ENCODE peak calls at places on chromosomes 13 and 19, in seven cellular contexts. One of them, this sample, is unnamed.

GRCh38 chr13:76684336-76684735 is 201.9 kb downstream of the KCTD12 start:
- DNase-seq in activated CD8-positive, alpha-beta memory T cell treated with anti-CD3 and anti-CD28 coated beads for 1 hour: no peak
- DNase-seq in activated CD8-positive, alpha-beta T cell treated with anti-CD3 and anti-CD28 coated beads for 36 hours: no peak
- DNase-seq in stimulated activated CD8-positive, alpha-beta memory T cell treated with anti-CD3 and anti-CD28 coated beads, Interleukin-12 subunit alpha, Interleukin-12 subunit beta, amount 100 ng/mL, for 1 hour: no peak
- DNase-seq in activated naive CD4-positive, alpha-beta T cell treated with Interleukin-2 at 50 U/mL for 16 hours: no peak
- DNase-seq in renal cortical epithelial cell: no peak
- DNase-seq in naive B cell: no peak
- DNase-seq in this sample: no peak

GRCh38 chr19:29810504-29810871 is 1.3 kb upstream of the CCNE1 start:
- DNase-seq in activated CD8-positive, alpha-beta memory T cell treated with anti-CD3 and anti-CD28 coated beads for 1 hour: no peak
- DNase-seq in activated naive CD4-positive, alpha-beta T cell treated with Interleukin-2 at 50 U/mL for 16 hours: no peak
- DNase-seq in renal cortical epithelial cell: peak
- DNase-seq in activated CD8-positive, alpha-beta T cell treated with anti-CD3 and anti-CD28 coated beads for 36 hours: peak
- DNase-seq in naive B cell: no peak
- DNase-seq in stimulated activated CD8-positive, alpha-beta memory T cell treated with anti-CD3 and anti-CD28 coated beads, Interleukin-12 subunit alpha, Interleukin-12 subunit beta, amount 100 ng/mL, for 1 hour: no peak
- DNase-seq in this sample: no peak

GRCh38 chr19:5961969-5962945 is 15.7 kb downstream of the RANBP3 start:
- DNase-seq in activated CD8-positive, alpha-beta memory T cell treated with anti-CD3 and anti-CD28 coated beads for 1 hour: peak
- DNase-seq in activated naive CD4-positive, alpha-beta T cell treated with Interleukin-2 at 50 U/mL for 16 hours: peak
- DNase-seq in stimulated activated CD8-positive, alpha-beta memory T cell treated with anti-CD3 and anti-CD28 coated beads, Interleukin-12 subunit alpha, Interleukin-12 subunit beta, amount 100 ng/mL, for 1 hour: peak
- DNase-seq in renal cortical epithelial cell: no peak
- DNase-seq in activated CD8-positive, alpha-beta T cell treated with anti-CD3 and anti-CD28 coated beads for 36 hours: peak
- DNase-seq in naive B cell: peak
- DNase-seq in this sample: no peak

GRCh38 chr13:113153810-113154748 is 4.4 kb upstream of the PROZ start:
- DNase-seq in activated naive CD4-positive, alpha-beta T cell treated with Interleukin-2 at 50 U/mL for 16 hours: peak
- DNase-seq in naive B cell: peak
- DNase-seq in renal cortical epithelial cell: peak
- DNase-seq in activated CD8-positive, alpha-beta T cell treated with anti-CD3 and anti-CD28 coated beads for 36 hours: peak
- DNase-seq in activated CD8-positive, alpha-beta memory T cell treated with anti-CD3 and anti-CD28 coated beads for 1 hour: peak
- DNase-seq in stimulated activated CD8-positive, alpha-beta memory T cell treated with anti-CD3 and anti-CD28 coated beads, Interleukin-12 subunit alpha, Interleukin-12 subunit beta, amount 100 ng/mL, for 1 hour: peak
- DNase-seq in this sample: no peak

GRCh38 chr13:26460652-26461051 is 96.8 kb upstream of the WASF3 start:
- DNase-seq in stimulated activated CD8-positive, alpha-beta memory T cell treated with anti-CD3 and anti-CD28 coated beads, Interleukin-12 subunit alpha, Interleukin-12 subunit beta, amount 100 ng/mL, for 1 hour: no peak
- DNase-seq in activated CD8-positive, alpha-beta memory T cell treated with anti-CD3 and anti-CD28 coated beads for 1 hour: no peak
- DNase-seq in renal cortical epithelial cell: no peak
- DNase-seq in activated CD8-positive, alpha-beta T cell treated with anti-CD3 and anti-CD28 coated beads for 36 hours: no peak
- DNase-seq in naive B cell: no peak
- DNase-seq in activated naive CD4-positive, alpha-beta T cell treated with Interleukin-2 at 50 U/mL for 16 hours: no peak
- DNase-seq in this sample: no peak

GRCh38 chr19:15379996-15380647 is 535 bp upstream of the AKAP8 start:
- DNase-seq in activated naive CD4-positive, alpha-beta T cell treated with Interleukin-2 at 50 U/mL for 16 hours: no peak
- DNase-seq in stimulated activated CD8-positive, alpha-beta memory T cell treated with anti-CD3 and anti-CD28 coated beads, Interleukin-12 subunit alpha, Interleukin-12 subunit beta, amount 100 ng/mL, for 1 hour: no peak
- DNase-seq in naive B cell: no peak
- DNase-seq in renal cortical epithelial cell: peak
- DNase-seq in activated CD8-positive, alpha-beta T cell treated with anti-CD3 and anti-CD28 coated beads for 36 hours: no peak
- DNase-seq in activated CD8-positive, alpha-beta memory T cell treated with anti-CD3 and anti-CD28 coated beads for 1 hour: no peak
- DNase-seq in this sample: peak

GRCh38 chr13:24032252-24032651 is 128.3 kb upstream of the SPATA13 start:
- DNase-seq in activated naive CD4-positive, alpha-beta T cell treated with Interleukin-2 at 50 U/mL for 16 hours: no peak
- DNase-seq in naive B cell: no peak
- DNase-seq in renal cortical epithelial cell: peak
- DNase-seq in activated CD8-positive, alpha-beta T cell treated with anti-CD3 and anti-CD28 coated beads for 36 hours: no peak
- DNase-seq in activated CD8-positive, alpha-beta memory T cell treated with anti-CD3 and anti-CD28 coated beads for 1 hour: no peak
- DNase-seq in stimulated activated CD8-positive, alpha-beta memory T cell treated with anti-CD3 and anti-CD28 coated beads, Interleukin-12 subunit alpha, Interleukin-12 subunit beta, amount 100 ng/mL, for 1 hour: no peak
- DNase-seq in this sample: no peak

GRCh38 chr13:44309771-44310767 is 63.6 kb upstream of the SERP2 start:
- DNase-seq in naive B cell: no peak
- DNase-seq in stimulated activated CD8-positive, alpha-beta memory T cell treated with anti-CD3 and anti-CD28 coated beads, Interleukin-12 subunit alpha, Interleukin-12 subunit beta, amount 100 ng/mL, for 1 hour: no peak
- DNase-seq in activated naive CD4-positive, alpha-beta T cell treated with Interleukin-2 at 50 U/mL for 16 hours: no peak
- DNase-seq in renal cortical epithelial cell: no peak
- DNase-seq in activated CD8-positive, alpha-beta memory T cell treated with anti-CD3 and anti-CD28 coated beads for 1 hour: no peak
- DNase-seq in activated CD8-positive, alpha-beta T cell treated with anti-CD3 and anti-CD28 coated beads for 36 hours: no peak
- DNase-seq in this sample: no peak

GRCh38 chr13:48391257-48391656 is 21.7 kb downstream of the LPAR6 start:
- DNase-seq in activated naive CD4-positive, alpha-beta T cell treated with Interleukin-2 at 50 U/mL for 16 hours: no peak
- DNase-seq in naive B cell: no peak
- DNase-seq in stimulated activated CD8-positive, alpha-beta memory T cell treated with anti-CD3 and anti-CD28 coated beads, Interleukin-12 subunit alpha, Interleukin-12 subunit beta, amount 100 ng/mL, for 1 hour: no peak
- DNase-seq in activated CD8-positive, alpha-beta memory T cell treated with anti-CD3 and anti-CD28 coated beads for 1 hour: no peak
- DNase-seq in renal cortical epithelial cell: no peak
- DNase-seq in activated CD8-positive, alpha-beta T cell treated with anti-CD3 and anti-CD28 coated beads for 36 hours: no peak
- DNase-seq in this sample: no peak

GRCh38 chr19:33241091-33241529 is 15.5 kb upstream of the SLC7A10 start:
- DNase-seq in activated CD8-positive, alpha-beta T cell treated with anti-CD3 and anti-CD28 coated beads for 36 hours: no peak
- DNase-seq in renal cortical epithelial cell: no peak
- DNase-seq in activated CD8-positive, alpha-beta memory T cell treated with anti-CD3 and anti-CD28 coated beads for 1 hour: no peak
- DNase-seq in stimulated activated CD8-positive, alpha-beta memory T cell treated with anti-CD3 and anti-CD28 coated beads, Interleukin-12 subunit alpha, Interleukin-12 subunit beta, amount 100 ng/mL, for 1 hour: no peak
- DNase-seq in naive B cell: no peak
- DNase-seq in activated naive CD4-positive, alpha-beta T cell treated with Interleukin-2 at 50 U/mL for 16 hours: no peak
- DNase-seq in this sample: no peak

GRCh38 chr19:43148233-43148632 is 38.1 kb downstream of the PSG5 start:
- DNase-seq in activated naive CD4-positive, alpha-beta T cell treated with Interleukin-2 at 50 U/mL for 16 hours: no peak
- DNase-seq in activated CD8-positive, alpha-beta T cell treated with anti-CD3 and anti-CD28 coated beads for 36 hours: no peak
- DNase-seq in stimulated activated CD8-positive, alpha-beta memory T cell treated with anti-CD3 and anti-CD28 coated beads, Interleukin-12 subunit alpha, Interleukin-12 subunit beta, amount 100 ng/mL, for 1 hour: no peak
- DNase-seq in naive B cell: no peak
- DNase-seq in activated CD8-positive, alpha-beta memory T cell treated with anti-CD3 and anti-CD28 coated beads for 1 hour: no peak
- DNase-seq in renal cortical epithelial cell: peak
- DNase-seq in this sample: peak

GRCh38 chr19:10946964-10947657 is 13.7 kb upstream of the SMARCA4 start:
- DNase-seq in stimulated activated CD8-positive, alpha-beta memory T cell treated with anti-CD3 and anti-CD28 coated beads, Interleukin-12 subunit alpha, Interleukin-12 subunit beta, amount 100 ng/mL, for 1 hour: no peak
- DNase-seq in activated naive CD4-positive, alpha-beta T cell treated with Interleukin-2 at 50 U/mL for 16 hours: no peak
- DNase-seq in naive B cell: no peak
- DNase-seq in renal cortical epithelial cell: peak
- DNase-seq in activated CD8-positive, alpha-beta memory T cell treated with anti-CD3 and anti-CD28 coated beads for 1 hour: no peak
- DNase-seq in activated CD8-positive, alpha-beta T cell treated with anti-CD3 and anti-CD28 coated beads for 36 hours: no peak
- DNase-seq in this sample: no peak

GRCh38 chr13:110404321-110404720 is 97.2 kb downstream of the COL4A2 start:
- DNase-seq in activated CD8-positive, alpha-beta T cell treated with anti-CD3 and anti-CD28 coated beads for 36 hours: no peak
- DNase-seq in renal cortical epithelial cell: no peak
- DNase-seq in activated naive CD4-positive, alpha-beta T cell treated with Interleukin-2 at 50 U/mL for 16 hours: no peak
- DNase-seq in stimulated activated CD8-positive, alpha-beta memory T cell treated with anti-CD3 and anti-CD28 coated beads, Interleukin-12 subunit alpha, Interleukin-12 subunit beta, amount 100 ng/mL, for 1 hour: no peak
- DNase-seq in naive B cell: no peak
- DNase-seq in activated CD8-positive, alpha-beta memory T cell treated with anti-CD3 and anti-CD28 coated beads for 1 hour: no peak
- DNase-seq in this sample: no peak

GRCh38 chr13:90416519-90416918 is 931.0 kb upstream of the MIR17HG start:
- DNase-seq in activated CD8-positive, alpha-beta memory T cell treated with anti-CD3 and anti-CD28 coated beads for 1 hour: no peak
- DNase-seq in stimulated activated CD8-positive, alpha-beta memory T cell treated with anti-CD3 and anti-CD28 coated beads, Interleukin-12 subunit alpha, Interleukin-12 subunit beta, amount 100 ng/mL, for 1 hour: no peak
- DNase-seq in activated CD8-positive, alpha-beta T cell treated with anti-CD3 and anti-CD28 coated beads for 36 hours: no peak
- DNase-seq in naive B cell: no peak
- DNase-seq in activated naive CD4-positive, alpha-beta T cell treated with Interleukin-2 at 50 U/mL for 16 hours: no peak
- DNase-seq in renal cortical epithelial cell: peak
- DNase-seq in this sample: peak

GRCh38 chr13:45863716-45864590 is 12.4 kb upstream of the SIAH3 start:
- DNase-seq in activated CD8-positive, alpha-beta memory T cell treated with anti-CD3 and anti-CD28 coated beads for 1 hour: no peak
- DNase-seq in naive B cell: no peak
- DNase-seq in stimulated activated CD8-positive, alpha-beta memory T cell treated with anti-CD3 and anti-CD28 coated beads, Interleukin-12 subunit alpha, Interleukin-12 subunit beta, amount 100 ng/mL, for 1 hour: no peak
- DNase-seq in activated naive CD4-positive, alpha-beta T cell treated with Interleukin-2 at 50 U/mL for 16 hours: no peak
- DNase-seq in renal cortical epithelial cell: no peak
- DNase-seq in activated CD8-positive, alpha-beta T cell treated with anti-CD3 and anti-CD28 coated beads for 36 hours: no peak
- DNase-seq in this sample: no peak

GRCh38 chr13:51364404-51365008 is 25.0 kb downstream of the SERPINE3 start:
- DNase-seq in activated naive CD4-positive, alpha-beta T cell treated with Interleukin-2 at 50 U/mL for 16 hours: no peak
- DNase-seq in naive B cell: no peak
- DNase-seq in stimulated activated CD8-positive, alpha-beta memory T cell treated with anti-CD3 and anti-CD28 coated beads, Interleukin-12 subunit alpha, Interleukin-12 subunit beta, amount 100 ng/mL, for 1 hour: no peak
- DNase-seq in renal cortical epithelial cell: peak
- DNase-seq in activated CD8-positive, alpha-beta memory T cell treated with anti-CD3 and anti-CD28 coated beads for 1 hour: no peak
- DNase-seq in activated CD8-positive, alpha-beta T cell treated with anti-CD3 and anti-CD28 coated beads for 36 hours: no peak
- DNase-seq in this sample: no peak

GRCh38 chr13:112447761-112448603 is 71.8 kb downstream of the SPACA7 start:
- DNase-seq in naive B cell: no peak
- DNase-seq in activated CD8-positive, alpha-beta T cell treated with anti-CD3 and anti-CD28 coated beads for 36 hours: no peak
- DNase-seq in renal cortical epithelial cell: no peak
- DNase-seq in activated CD8-positive, alpha-beta memory T cell treated with anti-CD3 and anti-CD28 coated beads for 1 hour: no peak
- DNase-seq in activated naive CD4-positive, alpha-beta T cell treated with Interleukin-2 at 50 U/mL for 16 hours: no peak
- DNase-seq in stimulated activated CD8-positive, alpha-beta memory T cell treated with anti-CD3 and anti-CD28 coated beads, Interleukin-12 subunit alpha, Interleukin-12 subunit beta, amount 100 ng/mL, for 1 hour: no peak
- DNase-seq in this sample: no peak

GRCh38 chr19:11657307-11657706 is 60.0 kb downstream of the ZNF627 start:
- DNase-seq in stimulated activated CD8-positive, alpha-beta memory T cell treated with anti-CD3 and anti-CD28 coated beads, Interleukin-12 subunit alpha, Interleukin-12 subunit beta, amount 100 ng/mL, for 1 hour: no peak
- DNase-seq in activated CD8-positive, alpha-beta T cell treated with anti-CD3 and anti-CD28 coated beads for 36 hours: no peak
- DNase-seq in activated CD8-positive, alpha-beta memory T cell treated with anti-CD3 and anti-CD28 coated beads for 1 hour: no peak
- DNase-seq in naive B cell: no peak
- DNase-seq in renal cortical epithelial cell: peak
- DNase-seq in activated naive CD4-positive, alpha-beta T cell treated with Interleukin-2 at 50 U/mL for 16 hours: no peak
- DNase-seq in this sample: no peak

GRCh38 chr19:15702590-15702930 is 25.3 kb upstream of the OR10H2 start:
- DNase-seq in activated CD8-positive, alpha-beta T cell treated with anti-CD3 and anti-CD28 coated beads for 36 hours: peak
- DNase-seq in activated naive CD4-positive, alpha-beta T cell treated with Interleukin-2 at 50 U/mL for 16 hours: no peak
- DNase-seq in stimulated activated CD8-positive, alpha-beta memory T cell treated with anti-CD3 and anti-CD28 coated beads, Interleukin-12 subunit alpha, Interleukin-12 subunit beta, amount 100 ng/mL, for 1 hour: peak
- DNase-seq in naive B cell: no peak
- DNase-seq in activated CD8-positive, alpha-beta memory T cell treated with anti-CD3 and anti-CD28 coated beads for 1 hour: no peak
- DNase-seq in renal cortical epithelial cell: peak
- DNase-seq in this sample: no peak

GRCh38 chr19:42028304-42029216 is 34.5 kb upstream of the ATP1A3 start:
- DNase-seq in activated CD8-positive, alpha-beta T cell treated with anti-CD3 and anti-CD28 coated beads for 36 hours: peak
- DNase-seq in naive B cell: no peak
- DNase-seq in stimulated activated CD8-positive, alpha-beta memory T cell treated with anti-CD3 and anti-CD28 coated beads, Interleukin-12 subunit alpha, Interleukin-12 subunit beta, amount 100 ng/mL, for 1 hour: no peak
- DNase-seq in renal cortical epithelial cell: no peak
- DNase-seq in activated naive CD4-positive, alpha-beta T cell treated with Interleukin-2 at 50 U/mL for 16 hours: peak
- DNase-seq in activated CD8-positive, alpha-beta memory T cell treated with anti-CD3 and anti-CD28 coated beads for 1 hour: no peak
- DNase-seq in this sample: peak

GRCh38 chr19:13262450-13262849 is 112.2 kb downstream of the IER2 start:
- DNase-seq in renal cortical epithelial cell: peak
- DNase-seq in activated naive CD4-positive, alpha-beta T cell treated with Interleukin-2 at 50 U/mL for 16 hours: no peak
- DNase-seq in stimulated activated CD8-positive, alpha-beta memory T cell treated with anti-CD3 and anti-CD28 coated beads, Interleukin-12 subunit alpha, Interleukin-12 subunit beta, amount 100 ng/mL, for 1 hour: no peak
- DNase-seq in naive B cell: peak
- DNase-seq in activated CD8-positive, alpha-beta T cell treated with anti-CD3 and anti-CD28 coated beads for 36 hours: no peak
- DNase-seq in activated CD8-positive, alpha-beta memory T cell treated with anti-CD3 and anti-CD28 coated beads for 1 hour: no peak
- DNase-seq in this sample: peak

GRCh38 chr13:41064493-41064892 is 3.2 kb downstream of the WBP4 start:
- DNase-seq in activated CD8-positive, alpha-beta T cell treated with anti-CD3 and anti-CD28 coated beads for 36 hours: no peak
- DNase-seq in stimulated activated CD8-positive, alpha-beta memory T cell treated with anti-CD3 and anti-CD28 coated beads, Interleukin-12 subunit alpha, Interleukin-12 subunit beta, amount 100 ng/mL, for 1 hour: no peak
- DNase-seq in naive B cell: no peak
- DNase-seq in activated CD8-positive, alpha-beta memory T cell treated with anti-CD3 and anti-CD28 coated beads for 1 hour: no peak
- DNase-seq in renal cortical epithelial cell: peak
- DNase-seq in activated naive CD4-positive, alpha-beta T cell treated with Interleukin-2 at 50 U/mL for 16 hours: no peak
- DNase-seq in this sample: peak

GRCh38 chr19:6740589-6741348 is 1.3 kb downstream of the TRIP10 start:
- DNase-seq in renal cortical epithelial cell: no peak
- DNase-seq in activated naive CD4-positive, alpha-beta T cell treated with Interleukin-2 at 50 U/mL for 16 hours: peak
- DNase-seq in naive B cell: peak
- DNase-seq in activated CD8-positive, alpha-beta T cell treated with anti-CD3 and anti-CD28 coated beads for 36 hours: peak
- DNase-seq in activated CD8-positive, alpha-beta memory T cell treated with anti-CD3 and anti-CD28 coated beads for 1 hour: no peak
- DNase-seq in stimulated activated CD8-positive, alpha-beta memory T cell treated with anti-CD3 and anti-CD28 coated beads, Interleukin-12 subunit alpha, Interleukin-12 subunit beta, amount 100 ng/mL, for 1 hour: no peak
- DNase-seq in this sample: no peak

GRCh38 chr19:35742121-35742724 is at the start of gene IGFLR1:
- DNase-seq in activated CD8-positive, alpha-beta T cell treated with anti-CD3 and anti-CD28 coated beads for 36 hours: peak
- DNase-seq in activated naive CD4-positive, alpha-beta T cell treated with Interleukin-2 at 50 U/mL for 16 hours: peak
- DNase-seq in stimulated activated CD8-positive, alpha-beta memory T cell treated with anti-CD3 and anti-CD28 coated beads, Interleukin-12 subunit alpha, Interleukin-12 subunit beta, amount 100 ng/mL, for 1 hour: peak
- DNase-seq in activated CD8-positive, alpha-beta memory T cell treated with anti-CD3 and anti-CD28 coated beads for 1 hour: no peak
- DNase-seq in renal cortical epithelial cell: no peak
- DNase-seq in naive B cell: peak
- DNase-seq in this sample: no peak

GRCh38 chr13:23466144-23467002 is 32.9 kb upstream of the SACS start:
- DNase-seq in activated naive CD4-positive, alpha-beta T cell treated with Interleukin-2 at 50 U/mL for 16 hours: peak
- DNase-seq in renal cortical epithelial cell: peak
- DNase-seq in activated CD8-positive, alpha-beta T cell treated with anti-CD3 and anti-CD28 coated beads for 36 hours: peak
- DNase-seq in stimulated activated CD8-positive, alpha-beta memory T cell treated with anti-CD3 and anti-CD28 coated beads, Interleukin-12 subunit alpha, Interleukin-12 subunit beta, amount 100 ng/mL, for 1 hour: peak
- DNase-seq in activated CD8-positive, alpha-beta memory T cell treated with anti-CD3 and anti-CD28 coated beads for 1 hour: no peak
- DNase-seq in naive B cell: peak
- DNase-seq in this sample: peak

GRCh38 chr13:78102121-78102677 is 183.6 kb upstream of the EDNRB start:
- DNase-seq in activated CD8-positive, alpha-beta memory T cell treated with anti-CD3 and anti-CD28 coated beads for 1 hour: no peak
- DNase-seq in activated naive CD4-positive, alpha-beta T cell treated with Interleukin-2 at 50 U/mL for 16 hours: no peak
- DNase-seq in activated CD8-positive, alpha-beta T cell treated with anti-CD3 and anti-CD28 coated beads for 36 hours: no peak
- DNase-seq in naive B cell: no peak
- DNase-seq in renal cortical epithelial cell: no peak
- DNase-seq in stimulated activated CD8-positive, alpha-beta memory T cell treated with anti-CD3 and anti-CD28 coated beads, Interleukin-12 subunit alpha, Interleukin-12 subunit beta, amount 100 ng/mL, for 1 hour: no peak
- DNase-seq in this sample: no peak

GRCh38 chr19:8578642-8579265 is 1.5 kb upstream of the MYO1F start:
- DNase-seq in naive B cell: peak
- DNase-seq in activated CD8-positive, alpha-beta T cell treated with anti-CD3 and anti-CD28 coated beads for 36 hours: peak
- DNase-seq in renal cortical epithelial cell: peak
- DNase-seq in stimulated activated CD8-positive, alpha-beta memory T cell treated with anti-CD3 and anti-CD28 coated beads, Interleukin-12 subunit alpha, Interleukin-12 subunit beta, amount 100 ng/mL, for 1 hour: peak
- DNase-seq in activated CD8-positive, alpha-beta memory T cell treated with anti-CD3 and anti-CD28 coated beads for 1 hour: peak
- DNase-seq in activated naive CD4-positive, alpha-beta T cell treated with Interleukin-2 at 50 U/mL for 16 hours: peak
- DNase-seq in this sample: peak

GRCh38 chr13:84118845-84119409 is 236.7 kb upstream of the SLITRK1 start:
- DNase-seq in renal cortical epithelial cell: no peak
- DNase-seq in activated naive CD4-positive, alpha-beta T cell treated with Interleukin-2 at 50 U/mL for 16 hours: no peak
- DNase-seq in activated CD8-positive, alpha-beta memory T cell treated with anti-CD3 and anti-CD28 coated beads for 1 hour: no peak
- DNase-seq in stimulated activated CD8-positive, alpha-beta memory T cell treated with anti-CD3 and anti-CD28 coated beads, Interleukin-12 subunit alpha, Interleukin-12 subunit beta, amount 100 ng/mL, for 1 hour: no peak
- DNase-seq in activated CD8-positive, alpha-beta T cell treated with anti-CD3 and anti-CD28 coated beads for 36 hours: no peak
- DNase-seq in naive B cell: no peak
- DNase-seq in this sample: no peak

GRCh38 chr19:48501446-48501960 is 10.1 kb downstream of the LMTK3 start:
- DNase-seq in stimulated activated CD8-positive, alpha-beta memory T cell treated with anti-CD3 and anti-CD28 coated beads, Interleukin-12 subunit alpha, Interleukin-12 subunit beta, amount 100 ng/mL, for 1 hour: no peak
- DNase-seq in activated naive CD4-positive, alpha-beta T cell treated with Interleukin-2 at 50 U/mL for 16 hours: peak
- DNase-seq in renal cortical epithelial cell: peak
- DNase-seq in naive B cell: no peak
- DNase-seq in activated CD8-positive, alpha-beta memory T cell treated with anti-CD3 and anti-CD28 coated beads for 1 hour: no peak
- DNase-seq in activated CD8-positive, alpha-beta T cell treated with anti-CD3 and anti-CD28 coated beads for 36 hours: peak
- DNase-seq in this sample: peak

GRCh38 chr13:41708648-41709175 is 251.4 kb downstream of the RGCC start:
- DNase-seq in activated CD8-positive, alpha-beta memory T cell treated with anti-CD3 and anti-CD28 coated beads for 1 hour: no peak
- DNase-seq in activated CD8-positive, alpha-beta T cell treated with anti-CD3 and anti-CD28 coated beads for 36 hours: no peak
- DNase-seq in activated naive CD4-positive, alpha-beta T cell treated with Interleukin-2 at 50 U/mL for 16 hours: no peak
- DNase-seq in renal cortical epithelial cell: no peak
- DNase-seq in stimulated activated CD8-positive, alpha-beta memory T cell treated with anti-CD3 and anti-CD28 coated beads, Interleukin-12 subunit alpha, Interleukin-12 subunit beta, amount 100 ng/mL, for 1 hour: no peak
- DNase-seq in naive B cell: no peak
- DNase-seq in this sample: no peak

GRCh38 chr13:114005206-114005720 is 31.4 kb upstream of the C13orf46 start:
- DNase-seq in activated CD8-positive, alpha-beta memory T cell treated with anti-CD3 and anti-CD28 coated beads for 1 hour: no peak
- DNase-seq in naive B cell: no peak
- DNase-seq in activated CD8-positive, alpha-beta T cell treated with anti-CD3 and anti-CD28 coated beads for 36 hours: no peak
- DNase-seq in renal cortical epithelial cell: no peak
- DNase-seq in stimulated activated CD8-positive, alpha-beta memory T cell treated with anti-CD3 and anti-CD28 coated beads, Interleukin-12 subunit alpha, Interleukin-12 subunit beta, amount 100 ng/mL, for 1 hour: no peak
- DNase-seq in activated naive CD4-positive, alpha-beta T cell treated with Interleukin-2 at 50 U/mL for 16 hours: no peak
- DNase-seq in this sample: no peak

GRCh38 chr19:4700573-4700970 is 23.1 kb downstream of the DPP9 start:
- DNase-seq in activated CD8-positive, alpha-beta memory T cell treated with anti-CD3 and anti-CD28 coated beads for 1 hour: no peak
- DNase-seq in naive B cell: no peak
- DNase-seq in activated CD8-positive, alpha-beta T cell treated with anti-CD3 and anti-CD28 coated beads for 36 hours: no peak
- DNase-seq in activated naive CD4-positive, alpha-beta T cell treated with Interleukin-2 at 50 U/mL for 16 hours: no peak
- DNase-seq in stimulated activated CD8-positive, alpha-beta memory T cell treated with anti-CD3 and anti-CD28 coated beads, Interleukin-12 subunit alpha, Interleukin-12 subunit beta, amount 100 ng/mL, for 1 hour: no peak
- DNase-seq in renal cortical epithelial cell: no peak
- DNase-seq in this sample: no peak

GRCh38 chr19:17450264-17451075 is 2.0 kb upstream of the TMEM221 start:
- DNase-seq in renal cortical epithelial cell: peak
- DNase-seq in activated CD8-positive, alpha-beta memory T cell treated with anti-CD3 and anti-CD28 coated beads for 1 hour: no peak
- DNase-seq in activated CD8-positive, alpha-beta T cell treated with anti-CD3 and anti-CD28 coated beads for 36 hours: peak
- DNase-seq in activated naive CD4-positive, alpha-beta T cell treated with Interleukin-2 at 50 U/mL for 16 hours: peak
- DNase-seq in stimulated activated CD8-positive, alpha-beta memory T cell treated with anti-CD3 and anti-CD28 coated beads, Interleukin-12 subunit alpha, Interleukin-12 subunit beta, amount 100 ng/mL, for 1 hour: no peak
- DNase-seq in naive B cell: no peak
- DNase-seq in this sample: no peak

GRCh38 chr13:50682966-50683365 is 160.5 kb downstream of the DLEU7 start:
- DNase-seq in stimulated activated CD8-positive, alpha-beta memory T cell treated with anti-CD3 and anti-CD28 coated beads, Interleukin-12 subunit alpha, Interleukin-12 subunit beta, amount 100 ng/mL, for 1 hour: no peak
- DNase-seq in naive B cell: no peak
- DNase-seq in activated CD8-positive, alpha-beta memory T cell treated with anti-CD3 and anti-CD28 coated beads for 1 hour: no peak
- DNase-seq in activated naive CD4-positive, alpha-beta T cell treated with Interleukin-2 at 50 U/mL for 16 hours: no peak
- DNase-seq in activated CD8-positive, alpha-beta T cell treated with anti-CD3 and anti-CD28 coated beads for 36 hours: no peak
- DNase-seq in renal cortical epithelial cell: no peak
- DNase-seq in this sample: no peak

GRCh38 chr13:98041081-98041820 is 87.8 kb downstream of the IPO5 start:
- DNase-seq in renal cortical epithelial cell: no peak
- DNase-seq in naive B cell: no peak
- DNase-seq in activated CD8-positive, alpha-beta T cell treated with anti-CD3 and anti-CD28 coated beads for 36 hours: no peak
- DNase-seq in stimulated activated CD8-positive, alpha-beta memory T cell treated with anti-CD3 and anti-CD28 coated beads, Interleukin-12 subunit alpha, Interleukin-12 subunit beta, amount 100 ng/mL, for 1 hour: no peak
- DNase-seq in activated CD8-positive, alpha-beta memory T cell treated with anti-CD3 and anti-CD28 coated beads for 1 hour: no peak
- DNase-seq in activated naive CD4-positive, alpha-beta T cell treated with Interleukin-2 at 50 U/mL for 16 hours: no peak
- DNase-seq in this sample: no peak